ENCODE peak calls at places on chromosomes 12 and 14, in nine cellular contexts. K, I, S, J, X, V, Y, L and P are unnamed samples. For H3K9me3, the result is how much of the 10 kb centered on the place peaks cover.

GRCh38 chr12:68972570-68972969 is 39.6 kb upstream of the CPM start:
- DNase-seq in V (no peak), L (no peak), X (no peak), J (no peak), I (no peak), K (no peak), Y (no peak), S (no peak), P (no peak)

GRCh38 chr12:118237053-118237665 is 101.2 kb downstream of the PEBP1 start:
- DNase-seq in L (no peak), K (no peak), V (no peak), Y (no peak), S (no peak), X (no peak), J (no peak), I (no peak), P (no peak)

GRCh38 chr12:26940820-26941219 is 2.5 kb downstream of the FGFR1OP2 start:
- DNase-seq in Y (no peak), S (peak), J (no peak), L (no peak), I (no peak), K (no peak), X (no peak), V (no peak), P (peak)

GRCh38 chr12:3680919-3681594 is 71.9 kb downstream of the CRACR2A start:
- DNase-seq in S (no peak), Y (peak), X (no peak), L (no peak), V (no peak), K (no peak), I (no peak), J (peak), P (no peak)

GRCh38 chr14:104843442-104844305 is 21.4 kb upstream of the CEP170B start:
- DNase-seq in K (peak), X (no peak), J (no peak), V (no peak), S (peak), L (peak), Y (peak), I (no peak), P (no peak)

GRCh38 chr12:130425698-130426245 is 88.1 kb downstream of the PIWIL1 start:
- DNase-seq in Y (peak), L (no peak), S (no peak), X (no peak), J (no peak), K (no peak), I (no peak), V (no peak), P (no peak)

GRCh38 chr14:100656996-100657395 is 69.7 kb upstream of the DLK1 start:
- DNase-seq in Y (no peak), X (no peak), V (no peak), L (no peak), J (no peak), I (no peak), K (no peak), S (no peak), P (no peak)

GRCh38 chr14:33475623-33476022 is 475.3 kb downstream of the EGLN3 start:
- DNase-seq in J (no peak), V (no peak), I (no peak), X (no peak), K (no peak), Y (no peak), L (no peak), S (peak), P (no peak)

GRCh38 chr14:28886940-28887339 is 120.4 kb downstream of the FOXG1 start:
- DNase-seq in V (no peak), S (no peak), K (no peak), X (no peak), J (no peak), Y (no peak), I (no peak), L (no peak), P (no peak)
- H3K9me3 ChIP-seq in V (under half), S (under half), K (under half), X (under half), J (under half), Y (under half), I (under half), L (under half), P (under half)

DNA sequence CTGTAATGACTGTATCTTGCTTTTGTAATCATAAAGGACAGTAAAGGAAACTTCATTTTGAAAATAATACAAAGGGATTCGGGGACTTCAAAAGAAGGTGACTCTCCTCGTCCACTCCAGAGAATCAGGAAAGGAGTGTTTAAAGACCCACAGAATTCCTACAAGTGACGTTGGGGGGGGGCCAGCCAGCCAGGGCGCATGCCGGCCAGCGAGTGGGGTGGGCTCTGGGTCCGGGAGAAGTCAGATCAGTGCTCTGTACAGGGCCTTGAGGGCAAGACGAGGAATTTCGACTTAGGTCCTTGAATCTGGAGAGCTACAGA is 1.0 kb upstream of the CD9 start:
- DNase-seq in I (no peak), K (no peak), X (no peak), L (no peak), Y (no peak), V (no peak), S (no peak), J (no peak), P (no peak)
- H3K27ac ChIP-seq in I (no peak), K (peak), X (no peak), L (peak), Y (peak), V (no peak), S (no peak), J (peak), P (no peak)

DNA sequence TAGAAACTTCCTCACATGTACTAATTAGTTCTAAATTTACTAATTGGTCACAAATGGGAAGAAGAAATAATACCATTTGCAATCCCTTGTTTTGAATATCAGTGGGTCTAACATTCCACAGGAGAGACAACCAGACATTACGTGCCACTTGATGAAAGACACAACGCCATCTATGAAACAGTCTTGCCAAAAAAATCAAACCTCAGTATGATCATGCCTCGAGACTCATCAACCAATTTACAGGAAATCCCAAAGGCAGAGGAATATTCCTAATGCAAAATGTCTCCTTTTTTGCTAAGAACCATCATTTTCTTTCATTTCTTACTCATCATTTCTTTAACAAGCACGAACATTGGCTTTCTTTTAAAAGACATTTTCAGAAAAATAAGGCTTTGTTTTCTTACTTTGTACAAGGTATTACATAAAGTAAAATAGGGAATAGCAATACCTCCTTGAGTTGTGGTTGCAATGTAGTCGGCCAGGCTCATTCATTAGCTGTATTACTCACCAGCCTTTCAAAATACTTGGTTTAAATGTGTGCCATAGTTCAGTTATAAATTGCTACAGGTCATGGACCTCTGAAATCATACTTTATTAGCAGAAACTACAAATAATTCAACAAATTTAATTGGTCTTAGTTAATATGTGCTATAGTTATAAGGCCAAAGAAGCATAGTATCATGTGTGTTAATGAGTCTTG is 436.2 kb upstream of the FLRT2 start:
- DNase-seq in L (no peak), Y (no peak), S (peak), I (no peak), V (no peak), K (no peak), X (no peak), J (no peak), P (no peak)
- H3K9me3 ChIP-seq in L (under half), Y (under half), S (under half), I (under half), V (under half), K (under half), X (under half), J (under half), P (under half)

GRCh38 chr14:35155962-35156361 is 33.6 kb downstream of the PRORP start:
- DNase-seq in X (no peak), I (peak), K (no peak), V (no peak), L (no peak), J (no peak), S (peak), Y (no peak), P (no peak)
- H3K27ac ChIP-seq in X (peak), I (no peak), K (no peak), V (no peak), L (no peak), J (no peak), S (peak), Y (no peak), P (no peak)

DNA sequence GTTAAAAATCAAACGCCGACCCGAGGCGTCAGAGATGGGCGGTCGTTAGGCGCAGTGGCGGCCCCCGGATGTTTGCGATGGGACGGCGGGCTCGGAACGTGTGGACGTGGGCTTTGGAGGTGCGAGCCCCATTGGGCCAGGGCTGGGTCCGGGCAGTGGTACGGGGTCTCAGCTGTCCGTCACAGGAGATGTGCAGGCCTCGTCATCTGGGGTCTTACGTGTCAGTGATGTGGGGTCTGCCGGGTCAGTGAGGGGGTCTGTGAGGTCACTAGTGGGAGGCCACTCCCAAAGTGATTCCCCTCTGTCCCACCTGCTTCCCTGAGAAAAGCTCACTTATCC is 21.6 kb upstream of the CHFR start:
- DNase-seq in X (no peak), I (no peak), K (no peak), J (no peak), S (no peak), Y (no peak), L (no peak), V (no peak), P (no peak)
- H3K9me3 ChIP-seq in X (under half), I (under half), K (under half), J (under half), S (under half), Y (under half), L (under half), V (under half), P (under half)

DNA sequence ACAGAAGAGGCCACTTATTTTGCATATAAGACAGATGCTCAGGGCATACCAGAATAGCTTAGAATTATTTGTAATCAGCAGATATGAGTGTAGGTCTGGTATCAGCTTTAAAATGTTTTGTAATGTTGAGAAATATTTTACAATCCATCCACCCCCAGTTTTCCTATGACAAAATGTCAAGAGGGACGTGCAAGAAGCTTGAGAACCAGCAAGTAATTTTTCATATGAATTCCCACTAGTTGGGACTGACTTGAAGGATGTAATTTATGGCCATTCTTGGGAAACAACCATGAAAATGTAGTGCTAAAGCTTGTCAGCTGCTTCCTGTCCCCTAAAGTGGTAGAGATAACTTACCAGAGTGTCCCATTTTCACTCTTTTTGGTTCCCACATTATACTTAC is 64.0 kb downstream of the RERG start:
- DNase-seq in J (no peak), X (no peak), K (no peak), V (no peak), Y (no peak), S (no peak), I (no peak), L (no peak), P (no peak)
- H3K27ac ChIP-seq in J (peak), X (no peak), K (no peak), V (no peak), Y (peak), S (no peak), I (no peak), L (peak), P (no peak)

GRCh38 chr14:34700622-34701130 is 13.7 kb downstream of the CFL2 start:
- DNase-seq in Y (no peak), J (no peak), X (no peak), L (no peak), V (no peak), I (no peak), S (peak), K (no peak), P (no peak)
- H3K9me3 ChIP-seq in Y (under half), J (under half), X (under half), L (under half), V (under half), I (under half), S (under half), K (under half), P (under half)

DNA sequence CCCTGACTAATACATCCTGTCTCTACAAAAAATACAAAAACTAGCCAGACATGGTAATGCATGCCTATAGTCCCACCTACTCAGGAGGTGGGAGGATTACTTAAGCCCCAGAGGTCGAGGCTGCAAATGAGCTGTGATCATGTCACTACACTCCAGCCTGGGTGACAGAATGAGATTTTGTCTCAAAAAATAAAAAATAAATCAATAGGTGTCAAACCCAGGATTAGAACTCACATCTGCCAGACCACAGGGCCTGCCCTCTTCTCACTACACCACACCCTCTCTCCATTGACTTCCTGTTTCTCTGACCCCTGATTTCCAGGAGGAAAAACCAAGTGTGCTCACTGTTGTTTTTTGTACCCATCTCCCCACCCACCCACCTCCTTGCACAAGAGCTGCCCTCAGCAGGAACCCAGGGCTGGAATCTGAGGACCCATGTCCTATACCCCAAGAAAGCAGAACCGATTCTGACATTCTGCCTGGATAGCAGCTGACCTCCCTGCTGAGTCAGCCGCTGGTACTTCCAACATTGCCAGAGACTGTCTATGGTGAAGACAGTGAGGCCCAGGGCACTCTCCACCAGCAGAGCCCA is 6.2 kb downstream of the CMKLR1 start:
- DNase-seq in K (peak), Y (no peak), X (no peak), J (peak), V (no peak), S (peak), L (peak), I (no peak), P (no peak)
- H3K27ac ChIP-seq in K (peak), Y (no peak), X (no peak), J (peak), V (no peak), S (peak), L (peak), I (no peak), P (peak)

GRCh38 chr14:85366226-85366625 is 163.7 kb upstream of the FLRT2 start:
- DNase-seq in L (no peak), J (no peak), Y (no peak), X (no peak), K (no peak), I (no peak), V (no peak), S (no peak), P (no peak)
- H3K9me3 ChIP-seq in L (under half), J (under half), Y (under half), X (under half), K (under half), I (under half), V (under half), S (under half), P (under half)

GRCh38 chr12:120118710-120119097 is 2.2 kb upstream of the RAB35 start:
- DNase-seq in J (no peak), X (no peak), L (no peak), S (peak), K (no peak), I (no peak), V (no peak), Y (no peak), P (no peak)
- H3K27ac ChIP-seq in J (peak), X (peak), L (peak), S (peak), K (no peak), I (peak), V (no peak), Y (peak), P (no peak)